ENCODE peak calls at places on chromosomes 2 and 18, in seven cellular contexts. Y is iPS DF 6.9, T is pancreas, H is transverse colon, L is suprapubic skin, F is fibroblast of lung, D is heart left ventricle. C is an unnamed sample. For H3K4me1, the result is how much of the 10 kb centered on the place peaks cover.

GRCh38 chr18:14092625-14093361 is 39.4 kb downstream of the ZNF519 start:
- DNase-seq in F (no peak), Y (no peak), D (no peak), L (no peak), T (no peak), H (no peak), C (no peak)

GRCh38 chr2:144048631-144049060 is 471.3 kb downstream of the ZEB2 start:
- DNase-seq in Y (no peak), L (no peak), D (no peak), H (no peak), T (no peak), F (no peak), C (no peak)

GRCh38 chr2:180655842-180656454 is 324.5 kb upstream of the UBE2E3 start:
- DNase-seq in L (no peak), T (no peak), H (no peak), Y (no peak), D (no peak), F (no peak), C (no peak)

GRCh38 chr2:191799526-191799925 is 47.4 kb downstream of the CAVIN2 start:
- DNase-seq in T (no peak), D (no peak), F (no peak), Y (no peak), L (no peak), H (no peak), C (no peak)

GRCh38 chr2:65350714-65351113 is 81.7 kb downstream of the SPRED2 start:
- DNase-seq in H (no peak), F (no peak), D (no peak), Y (no peak), L (no peak), T (no peak), C (no peak)

GRCh38 chr2:43538034-43538670 is 57.7 kb downstream of the THADA start:
- DNase-seq in D (no peak), Y (no peak), F (no peak), T (no peak), L (no peak), H (no peak), C (no peak)

GRCh38 chr2:233972941-233973575 is 55.9 kb downstream of the TRPM8 start:
- DNase-seq in F (no peak), Y (no peak), T (no peak), L (no peak), H (no peak), D (peak), C (no peak)

GRCh38 chr18:51066273-51066672 is 36.3 kb downstream of the SMAD4 start:
- DNase-seq in D (no peak), T (no peak), H (no peak), Y (no peak), F (peak), L (no peak), C (no peak)

GRCh38 chr2:132782166-132782783 is 112.3 kb upstream of the LYPD1 start:
- DNase-seq in D (no peak), H (no peak), L (no peak), F (no peak), Y (no peak), T (no peak), C (no peak)

GRCh38 chr2:16135196-16135912 is 195.0 kb downstream of the MYCN start:
- DNase-seq in Y (no peak), L (no peak), H (no peak), T (no peak), D (no peak), F (no peak), C (no peak)

DNA sequence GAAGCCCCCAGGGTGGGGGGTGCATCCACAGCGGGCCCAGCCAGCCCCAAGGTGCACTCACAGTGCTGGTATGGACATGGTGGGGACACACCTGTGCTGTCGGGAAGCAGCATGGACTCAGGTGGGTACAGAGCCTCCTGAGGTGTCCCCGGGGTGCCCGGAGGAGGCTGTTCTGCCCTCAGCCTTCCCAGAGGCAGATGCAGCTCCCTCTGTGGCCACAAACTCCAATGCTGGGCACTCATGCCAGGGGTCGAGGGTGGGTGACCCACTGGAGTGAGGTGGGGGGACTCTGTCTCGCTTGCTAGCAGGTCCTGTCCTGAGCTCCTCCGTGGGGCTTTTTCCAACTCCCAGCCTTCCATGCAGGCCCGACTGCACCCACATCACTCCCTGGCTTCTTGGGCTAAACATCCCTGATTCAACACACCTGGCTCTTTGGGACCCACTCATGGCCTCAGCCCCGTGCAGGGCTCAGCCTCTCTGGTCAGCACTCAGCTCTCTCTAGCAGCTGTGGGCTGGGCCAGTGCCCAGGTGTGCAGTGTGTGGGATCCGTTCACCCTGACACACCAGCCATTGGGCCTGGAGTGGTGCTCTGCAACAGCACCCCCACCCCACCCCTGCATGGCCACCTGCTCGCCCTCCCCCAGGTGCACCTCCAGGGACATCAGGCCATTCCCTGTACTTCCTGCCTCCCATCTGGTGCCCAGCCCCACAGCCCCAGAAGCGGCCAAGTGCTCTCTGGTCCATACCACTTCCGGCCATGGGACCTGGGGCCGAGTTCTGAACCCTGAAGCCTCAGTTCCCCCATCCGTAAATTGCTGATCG is 16.0 kb downstream of the RAMP1 start:
- DNase-seq in Y (no peak), F (no peak), D (no peak), T (no peak), H (no peak), L (peak), C (no peak)
- H3K4me1 ChIP-seq in Y (under half), F (under half), D (under half), T (under half), H (under half), L (under half), C (half or more)

GRCh38 chr2:159227467-159227866 is 59.0 kb downstream of the WDSUB1 start:
- DNase-seq in L (no peak), Y (no peak), H (no peak), F (no peak), D (no peak), T (no peak), C (no peak)

GRCh38 chr2:159228006-159228655 is 58.4 kb downstream of the WDSUB1 start:
- DNase-seq in T (no peak), Y (no peak), F (peak), L (no peak), D (no peak), H (no peak), C (no peak)

GRCh38 chr2:159226608-159227007 is 59.9 kb downstream of the WDSUB1 start:
- DNase-seq in D (no peak), L (no peak), H (no peak), T (no peak), Y (no peak), F (no peak), C (no peak)

GRCh38 chr2:159230145-159230877 is 56.2 kb downstream of the WDSUB1 start:
- DNase-seq in T (no peak), Y (no peak), D (no peak), H (no peak), F (no peak), L (no peak), C (no peak)

GRCh38 chr2:159229476-159230144 is 56.9 kb downstream of the WDSUB1 start:
- DNase-seq in H (no peak), T (no peak), L (no peak), Y (no peak), F (no peak), D (no peak), C (no peak)
- H3K27ac ChIP-seq in H (no peak), T (no peak), L (no peak), Y (no peak), F (no peak), D (no peak), C (no peak)

DNA sequence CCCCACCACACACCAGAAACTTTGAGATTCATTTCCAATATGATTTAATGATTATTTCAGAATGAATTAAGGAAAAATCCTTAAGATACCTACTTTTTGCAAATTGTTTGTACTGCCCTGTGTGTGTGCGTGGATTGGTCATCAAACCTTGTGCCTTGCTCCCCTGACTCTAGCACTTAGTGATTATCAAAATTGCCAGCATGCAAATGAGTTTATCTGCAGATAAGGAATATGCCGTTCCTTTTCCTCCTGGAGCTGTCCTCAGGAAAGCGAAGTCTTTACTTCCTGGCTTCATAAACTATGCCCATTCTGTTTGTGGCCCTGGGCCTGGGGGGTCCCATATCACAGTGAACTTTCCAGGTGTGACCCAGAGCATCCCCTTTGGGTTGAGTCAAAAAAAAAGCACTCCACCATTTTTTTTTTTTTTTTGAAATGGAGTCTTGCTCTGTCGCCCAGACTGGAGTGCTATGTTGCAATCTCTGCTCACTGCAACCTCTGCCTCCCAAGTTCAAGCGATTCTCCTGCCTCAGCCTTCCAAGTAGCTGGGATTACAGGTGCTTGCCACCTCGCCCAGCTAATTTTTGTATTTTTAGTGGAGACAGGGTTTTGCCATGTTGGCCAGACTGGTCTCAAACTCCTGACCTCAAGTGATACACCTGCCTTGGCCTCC is 11.4 kb downstream of the CHMP1B start:
- DNase-seq in D (no peak), T (no peak), F (no peak), H (no peak), L (no peak), Y (no peak), C (no peak)
- H3K4me1 ChIP-seq in D (under half), T (under half), F (under half), H (under half), L (under half), Y (under half), C (under half)

GRCh38 chr2:135182190-135182589 is 130.1 kb downstream of the RAB3GAP1 start:
- DNase-seq in Y (no peak), H (no peak), L (no peak), T (no peak), D (no peak), F (no peak), C (no peak)
- H3K27ac ChIP-seq in Y (no peak), H (no peak), L (no peak), T (no peak), D (no peak), F (no peak), C (no peak)

GRCh38 chr18:24014986-24015896 is 687 bp downstream of the TTC39C start:
- DNase-seq in D (peak), F (peak), L (peak), Y (no peak), H (peak), T (peak), C (no peak)

GRCh38 chr18:24013061-24013460 is 1.5 kb upstream of the TTC39C start:
- DNase-seq in T (no peak), F (no peak), Y (no peak), H (no peak), L (no peak), D (no peak), C (no peak)

GRCh38 chr18:24016643-24017042 is 2.1 kb downstream of the TTC39C start:
- DNase-seq in F (no peak), Y (no peak), H (no peak), T (no peak), L (no peak), D (no peak), C (no peak)

GRCh38 chr18:24015897-24016631 is 1.5 kb downstream of the TTC39C start:
- DNase-seq in T (no peak), Y (no peak), D (no peak), F (no peak), H (no peak), L (no peak), C (no peak)

DNA sequence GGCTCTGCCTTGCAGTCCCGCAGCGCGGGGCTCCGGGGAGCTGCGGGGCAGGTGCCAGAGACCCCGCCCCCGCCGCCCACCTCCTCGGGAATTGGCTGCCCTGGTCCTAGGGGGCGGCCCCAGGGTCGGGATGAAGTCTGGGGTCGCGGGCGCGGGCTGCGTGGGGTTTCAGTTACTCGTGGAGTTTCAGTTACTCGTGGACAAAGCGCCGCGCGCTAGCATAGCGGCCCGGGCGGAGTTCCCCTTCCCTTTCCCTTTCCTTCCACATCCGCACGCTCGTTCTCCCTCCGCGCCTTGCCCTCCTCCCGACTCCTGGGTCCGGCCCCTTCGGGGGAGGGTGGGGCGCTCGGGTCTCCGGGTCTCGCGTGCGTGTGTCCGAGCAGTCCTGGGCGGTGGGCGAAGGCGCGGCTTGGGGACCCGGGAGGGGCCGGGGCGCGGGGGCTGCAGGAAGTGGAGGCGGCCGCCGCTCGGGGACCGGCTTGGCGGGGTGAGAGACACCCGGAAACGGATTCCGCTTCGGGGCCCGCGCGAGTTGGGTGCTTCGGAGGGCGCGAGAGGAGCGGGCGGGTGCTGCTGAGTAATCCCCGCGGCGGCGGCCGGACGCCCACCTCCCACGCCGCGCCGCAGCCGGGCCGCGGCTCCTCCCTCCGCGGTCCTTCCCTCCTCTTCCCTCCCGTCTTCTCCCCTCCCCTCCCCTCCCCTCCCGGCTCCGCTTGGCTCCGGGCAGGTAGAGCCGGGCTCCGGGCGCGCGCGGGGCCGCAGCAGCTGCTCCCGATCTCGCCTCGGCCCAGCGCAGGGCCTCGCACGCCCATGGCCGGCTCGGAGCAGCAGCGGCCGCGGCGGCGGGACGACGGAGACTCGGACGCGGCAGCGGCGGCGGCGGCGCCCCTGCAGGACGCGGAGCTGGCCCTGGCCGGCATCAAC is at the start of gene TTC39C:
- DNase-seq in H (peak), T (peak), D (peak), Y (no peak), F (peak), L (peak), C (peak)
- H3K4me1 ChIP-seq in H (under half), T (under half), D (under half), Y (under half), F (under half), L (under half), C (under half)